ENCODE peak calls at places on chromosomes 1 and 21, in four cellular contexts. One of them, this sample, is unnamed. For H3K36me3, the result is how much of the 10 kb centered on the place peaks cover.

GRCh38 chr1:209675567-209676154 is 449 bp downstream of the G0S2 start:
- DNase-seq in HepG2: no peak
- DNase-seq in GM12878: no peak
- DNase-seq in K562: no peak
- DNase-seq in this sample: no peak

GRCh38 chr1:5651027-5651410 is 341.2 kb downstream of the NPHP4 start:
- DNase-seq in HepG2: no peak
- DNase-seq in K562: no peak
- DNase-seq in GM12878: no peak
- DNase-seq in this sample: no peak

GRCh38 chr1:56123421-56123820 is 455.9 kb downstream of the PLPP3 start:
- DNase-seq in HepG2: no peak
- DNase-seq in GM12878: no peak
- DNase-seq in K562: no peak
- DNase-seq in this sample: no peak

GRCh38 chr1:246483204-246483933 is 23.7 kb downstream of the SMYD3 start:
- DNase-seq in GM12878: no peak
- DNase-seq in K562: no peak
- DNase-seq in HepG2: no peak
- DNase-seq in this sample: no peak

GRCh38 chr1:77682442-77683141 is at the start of gene ZZZ3:
- DNase-seq in GM12878: peak
- DNase-seq in K562: peak
- DNase-seq in HepG2: peak
- DNase-seq in this sample: peak

GRCh38 chr1:85357817-85358216 is 81.4 kb upstream of the BCL10 start:
- DNase-seq in GM12878: no peak
- DNase-seq in K562: no peak
- DNase-seq in HepG2: no peak
- DNase-seq in this sample: no peak

GRCh38 chr1:8494681-8495080 is 176.8 kb downstream of the SLC45A1 start:
- DNase-seq in K562: no peak
- DNase-seq in HepG2: no peak
- DNase-seq in GM12878: no peak
- DNase-seq in this sample: no peak

GRCh38 chr1:63774617-63775417 is 1.0 kb downstream of the ROR1 start:
- DNase-seq in GM12878: no peak
- DNase-seq in HepG2: no peak
- DNase-seq in K562: no peak
- DNase-seq in this sample: no peak

GRCh38 chr1:228364068-228364705 is 42.4 kb downstream of the TRIM11 start:
- DNase-seq in HepG2: no peak
- DNase-seq in K562: no peak
- DNase-seq in GM12878: no peak
- DNase-seq in this sample: no peak

GRCh38 chr1:86912501-86912900 is 1.4 kb downstream of the SELENOF start:
- DNase-seq in GM12878: peak
- DNase-seq in HepG2: peak
- DNase-seq in K562: no peak
- DNase-seq in this sample: no peak

GRCh38 chr1:92822907-92823306 is 8.9 kb upstream of the RPL5 start:
- DNase-seq in GM12878: no peak
- DNase-seq in K562: no peak
- DNase-seq in HepG2: peak
- DNase-seq in this sample: no peak

GRCh38 chr1:159937014-159937750 is 8.2 kb downstream of the IGSF9 start:
- DNase-seq in K562: no peak
- DNase-seq in HepG2: no peak
- DNase-seq in GM12878: no peak
- DNase-seq in this sample: no peak

GRCh38 chr1:237509748-237510147 is 381.0 kb downstream of the ZP4 start:
- DNase-seq in K562: no peak
- DNase-seq in HepG2: no peak
- DNase-seq in GM12878: no peak
- DNase-seq in this sample: no peak

GRCh38 chr1:31568895-31569655 is 7.2 kb upstream of the TINAGL1 start:
- DNase-seq in K562: no peak
- DNase-seq in GM12878: no peak
- DNase-seq in HepG2: no peak
- DNase-seq in this sample: no peak

GRCh38 chr1:153616144-153616884 is at the start of gene S100A14:
- DNase-seq in HepG2: no peak
- DNase-seq in K562: peak
- DNase-seq in GM12878: no peak
- DNase-seq in this sample: peak

GRCh38 chr1:8075511-8076051 is 49.5 kb upstream of the ERRFI1 start:
- DNase-seq in GM12878: no peak
- DNase-seq in HepG2: no peak
- DNase-seq in K562: no peak
- DNase-seq in this sample: no peak

GRCh38 chr1:5514519-5515183 is 477.6 kb downstream of the NPHP4 start:
- DNase-seq in HepG2: peak
- DNase-seq in GM12878: no peak
- DNase-seq in K562: peak
- DNase-seq in this sample: peak

GRCh38 chr1:25996966-25997758 is 701 bp downstream of the PAFAH2 start:
- DNase-seq in K562: no peak
- DNase-seq in HepG2: peak
- DNase-seq in GM12878: peak
- DNase-seq in this sample: no peak

GRCh38 chr1:155645648-155646047 is 35.6 kb downstream of the MSTO1 start:
- DNase-seq in K562: no peak
- DNase-seq in GM12878: no peak
- DNase-seq in HepG2: no peak
- DNase-seq in this sample: no peak

GRCh38 chr1:47679301-47679751 is 241.5 kb downstream of the FOXD2 start:
- DNase-seq in K562: no peak
- DNase-seq in GM12878: no peak
- DNase-seq in HepG2: no peak
- DNase-seq in this sample: no peak

GRCh38 chr1:38997034-38997900 is 6.2 kb downstream of the AKIRIN1 start:
- DNase-seq in GM12878: no peak
- DNase-seq in HepG2: no peak
- DNase-seq in K562: no peak
- DNase-seq in this sample: no peak

GRCh38 chr1:172040466-172040865 is 199.2 kb downstream of the DNM3 start:
- DNase-seq in K562: no peak
- DNase-seq in GM12878: no peak
- DNase-seq in HepG2: no peak
- DNase-seq in this sample: no peak

GRCh38 chr1:59393211-59394180 is 96.6 kb downstream of the FGGY start:
- DNase-seq in K562: peak
- DNase-seq in GM12878: no peak
- DNase-seq in HepG2: peak
- DNase-seq in this sample: no peak

GRCh38 chr1:174534789-174535188 is 87.0 kb downstream of the GPR52 start:
- DNase-seq in GM12878: no peak
- DNase-seq in K562: no peak
- DNase-seq in HepG2: no peak
- DNase-seq in this sample: no peak

GRCh38 chr1:178465011-178465410 is 31.8 kb downstream of the CLEC20A start:
- DNase-seq in K562: no peak
- DNase-seq in HepG2: no peak
- DNase-seq in GM12878: no peak
- DNase-seq in this sample: no peak

GRCh38 chr21:14685568-14685967 is 139.5 kb upstream of the SAMSN1 start:
- DNase-seq in K562: no peak
- DNase-seq in HepG2: no peak
- DNase-seq in GM12878: peak
- DNase-seq in this sample: no peak

GRCh38 chr1:91604632-91605031 is 104.0 kb downstream of the CDC7 start:
- DNase-seq in HepG2: no peak
- DNase-seq in GM12878: no peak
- DNase-seq in K562: no peak
- DNase-seq in this sample: no peak

GRCh38 chr1:182872881-182873280 is 33.7 kb downstream of the DHX9 start:
- DNase-seq in GM12878: no peak
- DNase-seq in K562: no peak
- DNase-seq in HepG2: no peak
- DNase-seq in this sample: no peak

GRCh38 chr1:182877842-182878241 is 38.7 kb downstream of the DHX9 start:
- DNase-seq in GM12878: no peak
- DNase-seq in K562: no peak
- DNase-seq in HepG2: no peak
- DNase-seq in this sample: no peak

GRCh38 chr1:182875889-182876288 is 36.7 kb downstream of the DHX9 start:
- DNase-seq in GM12878: no peak
- DNase-seq in HepG2: no peak
- DNase-seq in K562: no peak
- DNase-seq in this sample: no peak

GRCh38 chr1:182877331-182877730 is 38.2 kb downstream of the DHX9 start:
- DNase-seq in K562: no peak
- DNase-seq in HepG2: no peak
- DNase-seq in GM12878: no peak
- DNase-seq in this sample: no peak
- H3K36me3 ChIP-seq in K562: half or more
- H3K36me3 ChIP-seq in HepG2: half or more
- H3K36me3 ChIP-seq in GM12878: half or more
- H3K36me3 ChIP-seq in this sample: half or more

GRCh38 chr1:151908228-151908691 is 1.1 kb downstream of the THEM4 start:
- DNase-seq in K562: no peak
- DNase-seq in HepG2: peak
- DNase-seq in GM12878: no peak
- DNase-seq in this sample: peak

GRCh38 chr1:151912973-151913372 is 3.7 kb upstream of the THEM4 start:
- DNase-seq in HepG2: no peak
- DNase-seq in GM12878: no peak
- DNase-seq in K562: no peak
- DNase-seq in this sample: no peak

GRCh38 chr1:151907363-151908139 is 1.8 kb downstream of the THEM4 start:
- DNase-seq in HepG2: no peak
- DNase-seq in GM12878: no peak
- DNase-seq in K562: no peak
- DNase-seq in this sample: peak

GRCh38 chr1:151905070-151905442 is 4.3 kb downstream of the THEM4 start:
- DNase-seq in HepG2: no peak
- DNase-seq in K562: peak
- DNase-seq in GM12878: no peak
- DNase-seq in this sample: no peak

DNA sequence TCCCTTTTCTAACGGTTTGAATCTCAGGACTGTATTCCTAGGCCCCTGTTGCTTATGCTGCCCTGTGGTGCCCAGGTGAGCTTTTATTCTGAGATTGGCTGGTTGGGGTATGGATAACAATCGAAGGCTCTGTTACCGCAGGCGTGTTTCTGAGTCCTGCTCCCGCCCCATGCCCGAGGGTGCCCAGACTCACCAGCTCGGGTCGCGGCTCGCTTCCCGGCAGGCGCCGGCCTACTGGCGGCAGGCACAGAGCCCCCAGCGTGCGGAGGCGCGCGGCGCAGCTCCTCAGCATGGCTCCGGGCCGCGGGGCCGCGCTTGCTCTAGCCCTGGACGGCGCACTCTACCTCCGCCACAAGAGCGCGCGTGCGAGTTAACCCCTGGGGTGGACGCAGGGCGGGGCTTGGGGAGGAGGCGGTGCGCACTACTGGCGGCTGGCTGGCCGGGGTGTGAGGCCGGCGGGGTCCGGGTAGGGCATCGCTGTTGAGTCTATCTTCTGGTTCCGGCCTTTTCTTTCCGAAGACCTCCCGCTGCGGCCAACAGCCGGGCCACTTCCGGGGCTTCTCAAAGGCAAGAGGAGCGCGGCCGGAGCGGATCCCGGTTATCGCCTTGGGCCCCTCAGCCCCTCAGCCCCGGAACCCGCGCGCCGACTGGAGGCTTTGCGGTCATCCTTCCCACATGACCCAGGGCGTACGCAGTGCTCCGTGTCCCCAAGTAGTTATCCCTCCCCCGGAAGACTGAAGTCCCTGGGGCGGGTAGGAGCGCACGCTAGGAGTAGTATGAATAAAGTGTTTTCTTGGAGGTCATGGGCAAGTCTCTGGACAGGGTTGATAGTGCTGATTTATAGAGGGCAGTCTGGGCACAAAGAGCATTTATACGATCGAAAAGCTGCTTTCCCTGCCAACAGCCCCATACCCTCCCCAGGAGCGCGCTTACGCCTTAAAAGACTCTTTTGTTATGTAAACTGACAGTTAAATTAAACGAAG is at the start of gene THEM4:
- DNase-seq in K562: peak
- DNase-seq in GM12878: peak
- DNase-seq in HepG2: peak
- DNase-seq in this sample: peak
- TF ChIP-seq SRF in K562: peak
- TF ChIP-seq SRF in GM12878: peak
- TF ChIP-seq SRF in HepG2: peak
- TF ChIP-seq SRF in this sample: no peak

GRCh38 chr21:46556802-46557201 is 48.1 kb downstream of the S100B start:
- DNase-seq in GM12878: no peak
- DNase-seq in HepG2: no peak
- DNase-seq in K562: no peak
- DNase-seq in this sample: no peak
- H3K36me3 ChIP-seq in GM12878: under half
- H3K36me3 ChIP-seq in HepG2: under half
- H3K36me3 ChIP-seq in K562: half or more
- H3K36me3 ChIP-seq in this sample: under half

GRCh38 chr1:53375440-53375839 is 47.6 kb upstream of the LRP8 start:
- DNase-seq in HepG2: no peak
- DNase-seq in K562: no peak
- DNase-seq in GM12878: no peak
- DNase-seq in this sample: no peak

GRCh38 chr1:53377438-53377841 is 49.6 kb upstream of the LRP8 start:
- DNase-seq in K562: no peak
- DNase-seq in GM12878: no peak
- DNase-seq in HepG2: no peak
- DNase-seq in this sample: no peak

GRCh38 chr1:53378061-53378460 is 50.2 kb upstream of the LRP8 start:
- DNase-seq in K562: no peak
- DNase-seq in GM12878: no peak
- DNase-seq in HepG2: no peak
- DNase-seq in this sample: no peak

GRCh38 chr1:53376041-53376461 is 48.2 kb upstream of the LRP8 start:
- DNase-seq in K562: no peak
- DNase-seq in HepG2: no peak
- DNase-seq in GM12878: no peak
- DNase-seq in this sample: no peak

GRCh38 chr1:53376742-53377437 is 49.0 kb upstream of the LRP8 start:
- DNase-seq in HepG2: no peak
- DNase-seq in K562: no peak
- DNase-seq in GM12878: no peak
- DNase-seq in this sample: no peak
- TF ChIP-seq SRF in HepG2: no peak
- TF ChIP-seq SRF in K562: no peak
- TF ChIP-seq SRF in GM12878: no peak
- TF ChIP-seq SRF in this sample: no peak

DNA sequence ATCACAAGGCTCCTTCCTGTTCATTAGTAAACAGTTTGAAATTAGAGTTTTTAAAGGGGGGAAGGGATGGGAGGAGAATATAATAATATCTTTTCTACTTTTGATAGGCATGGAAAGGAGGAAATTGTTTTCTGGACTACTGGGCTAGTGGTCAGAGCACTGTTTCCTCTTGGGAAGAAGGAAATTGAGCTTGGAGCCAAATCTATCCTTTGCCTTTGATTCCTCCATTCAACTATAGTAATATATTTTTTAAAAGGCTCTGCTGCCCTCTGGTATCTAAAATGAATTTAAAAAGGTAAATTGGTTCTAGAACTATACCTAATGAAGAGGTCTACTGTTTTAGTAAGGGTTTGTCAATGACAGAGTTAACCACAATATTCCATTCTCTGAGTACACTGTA is 5.9 kb downstream of the IARS2 start:
- DNase-seq in GM12878: no peak
- DNase-seq in HepG2: no peak
- DNase-seq in K562: no peak
- DNase-seq in this sample: no peak
- H3K36me3 ChIP-seq in GM12878: under half
- H3K36me3 ChIP-seq in HepG2: under half
- H3K36me3 ChIP-seq in K562: half or more
- H3K36me3 ChIP-seq in this sample: under half

This sample was measured in HCT116.